ENCODE peak calls at places on chromosomes 5 and 9, in five cellular contexts. One of them, this sample, is unnamed.

GRCh38 chr9:91515074-91515687 is 91.5 kb upstream of the NFIL3 start:
- DNase-seq in CD8-positive, alpha-beta T cell: no peak
- DNase-seq in colonic mucosa: no peak
- DNase-seq in B cell: no peak
- DNase-seq in tibial nerve: no peak
- DNase-seq in this sample: no peak

GRCh38 chr9:117535439-117535838 is 120.6 kb upstream of the ASTN2 start:
- DNase-seq in B cell: no peak
- DNase-seq in tibial nerve: no peak
- DNase-seq in colonic mucosa: no peak
- DNase-seq in CD8-positive, alpha-beta T cell: no peak
- DNase-seq in this sample: no peak

GRCh38 chr5:160493806-160494317 is 72.2 kb downstream of the PTTG1 start:
- DNase-seq in tibial nerve: no peak
- DNase-seq in B cell: no peak
- DNase-seq in colonic mucosa: no peak
- DNase-seq in CD8-positive, alpha-beta T cell: no peak
- DNase-seq in this sample: no peak

GRCh38 chr9:15354713-15355112 is 47.7 kb upstream of the TTC39B start:
- DNase-seq in B cell: no peak
- DNase-seq in colonic mucosa: no peak
- DNase-seq in CD8-positive, alpha-beta T cell: no peak
- DNase-seq in tibial nerve: no peak
- DNase-seq in this sample: no peak

GRCh38 chr9:125240649-125240999 is 519 bp downstream of the HSPA5 start:
- DNase-seq in B cell: no peak
- DNase-seq in CD8-positive, alpha-beta T cell: no peak
- DNase-seq in colonic mucosa: peak; percentile 49
- DNase-seq in tibial nerve: peak; percentile 19
- DNase-seq in this sample: no peak

GRCh38 chr5:2746642-2747041 is 4.8 kb downstream of the IRX2 start:
- DNase-seq in tibial nerve: no peak
- DNase-seq in CD8-positive, alpha-beta T cell: no peak
- DNase-seq in B cell: no peak
- DNase-seq in colonic mucosa: no peak
- DNase-seq in this sample: no peak

GRCh38 chr5:98296426-98296825 is 477.0 kb upstream of the RGMB start:
- DNase-seq in colonic mucosa: no peak
- DNase-seq in B cell: no peak
- DNase-seq in tibial nerve: no peak
- DNase-seq in CD8-positive, alpha-beta T cell: no peak
- DNase-seq in this sample: no peak

GRCh38 chr9:128733256-128733655 is 9.3 kb upstream of the ZDHHC12 start:
- DNase-seq in colonic mucosa: peak; percentile 78
- DNase-seq in B cell: no peak
- DNase-seq in tibial nerve: peak; percentile 34
- DNase-seq in CD8-positive, alpha-beta T cell: no peak
- DNase-seq in this sample: peak; percentile 67

GRCh38 chr5:147935032-147935431 is 28.7 kb upstream of the C5orf46 start:
- DNase-seq in tibial nerve: no peak
- DNase-seq in B cell: no peak
- DNase-seq in CD8-positive, alpha-beta T cell: no peak
- DNase-seq in colonic mucosa: no peak
- DNase-seq in this sample: no peak

GRCh38 chr5:9726931-9727330 is 96.8 kb upstream of the TAS2R1 start:
- DNase-seq in tibial nerve: no peak
- DNase-seq in colonic mucosa: no peak
- DNase-seq in B cell: no peak
- DNase-seq in CD8-positive, alpha-beta T cell: no peak
- DNase-seq in this sample: no peak

GRCh38 chr9:135105211-135105745 is 17.8 kb downstream of the OLFM1 start:
- DNase-seq in tibial nerve: no peak
- DNase-seq in CD8-positive, alpha-beta T cell: no peak
- DNase-seq in B cell: no peak
- DNase-seq in colonic mucosa: no peak
- DNase-seq in this sample: peak; percentile 78

GRCh38 chr5:127673401-127673800 is 24.5 kb downstream of the CTXN3 start:
- DNase-seq in CD8-positive, alpha-beta T cell: no peak
- DNase-seq in B cell: no peak
- DNase-seq in colonic mucosa: no peak
- DNase-seq in tibial nerve: no peak
- DNase-seq in this sample: no peak

GRCh38 chr9:77899679-77900354 is 131.8 kb downstream of the GNAQ start:
- DNase-seq in colonic mucosa: no peak
- DNase-seq in CD8-positive, alpha-beta T cell: no peak
- DNase-seq in tibial nerve: no peak
- DNase-seq in B cell: no peak
- DNase-seq in this sample: no peak

GRCh38 chr5:107887587-107887986 is 216.8 kb upstream of the EFNA5 start:
- DNase-seq in B cell: no peak
- DNase-seq in colonic mucosa: peak; percentile 28
- DNase-seq in CD8-positive, alpha-beta T cell: no peak
- DNase-seq in tibial nerve: no peak
- DNase-seq in this sample: no peak

GRCh38 chr9:108039012-108039411 is 549.4 kb upstream of the KLF4 start:
- DNase-seq in CD8-positive, alpha-beta T cell: no peak
- DNase-seq in tibial nerve: no peak
- DNase-seq in colonic mucosa: no peak
- DNase-seq in B cell: no peak
- DNase-seq in this sample: no peak

GRCh38 chr5:36305571-36306326 is 4.0 kb upstream of the RANBP3L start:
- DNase-seq in colonic mucosa: peak; percentile 24
- DNase-seq in tibial nerve: no peak
- DNase-seq in CD8-positive, alpha-beta T cell: no peak
- DNase-seq in B cell: no peak
- DNase-seq in this sample: no peak

GRCh38 chr5:78003914-78004313 is 227.8 kb upstream of the TBCA start:
- DNase-seq in tibial nerve: no peak
- DNase-seq in CD8-positive, alpha-beta T cell: no peak
- DNase-seq in colonic mucosa: no peak
- DNase-seq in B cell: no peak
- DNase-seq in this sample: no peak

GRCh38 chr9:109182940-109183798 is 16.1 kb upstream of the FRRS1L start:
- DNase-seq in B cell: no peak
- DNase-seq in tibial nerve: no peak
- DNase-seq in colonic mucosa: peak; percentile 54
- DNase-seq in CD8-positive, alpha-beta T cell: no peak
- DNase-seq in this sample: no peak

GRCh38 chr9:78857371-78858225 is 560.7 kb downstream of the PSAT1 start:
- DNase-seq in colonic mucosa: no peak
- DNase-seq in B cell: no peak
- DNase-seq in CD8-positive, alpha-beta T cell: no peak
- DNase-seq in tibial nerve: no peak
- DNase-seq in this sample: no peak

GRCh38 chr5:146441896-146442295 is 5.2 kb upstream of the TCERG1 start:
- DNase-seq in colonic mucosa: no peak
- DNase-seq in CD8-positive, alpha-beta T cell: no peak
- DNase-seq in tibial nerve: no peak
- DNase-seq in B cell: no peak
- DNase-seq in this sample: no peak

GRCh38 chr9:114743446-114743845 is 61.5 kb upstream of the TEX48 start:
- DNase-seq in B cell: no peak
- DNase-seq in CD8-positive, alpha-beta T cell: no peak
- DNase-seq in tibial nerve: no peak
- DNase-seq in colonic mucosa: no peak
- DNase-seq in this sample: no peak

GRCh38 chr9:82334286-82334685 is 345.7 kb downstream of the SPATA31D1 start:
- DNase-seq in CD8-positive, alpha-beta T cell: no peak
- DNase-seq in colonic mucosa: no peak
- DNase-seq in tibial nerve: no peak
- DNase-seq in B cell: no peak
- DNase-seq in this sample: no peak

GRCh38 chr9:34437006-34437925 is 21.1 kb downstream of the FAM219A start:
- DNase-seq in colonic mucosa: peak; percentile 65
- DNase-seq in tibial nerve: peak; percentile 26
- DNase-seq in CD8-positive, alpha-beta T cell: peak; percentile 56
- DNase-seq in B cell: peak; percentile 69
- DNase-seq in this sample: peak; percentile 58

GRCh38 chr5:43601454-43602260 is 1.3 kb upstream of the NNT start:
- DNase-seq in B cell: no peak
- DNase-seq in CD8-positive, alpha-beta T cell: no peak
- DNase-seq in tibial nerve: no peak
- DNase-seq in colonic mucosa: no peak
- DNase-seq in this sample: no peak

GRCh38 chr5:139767960-139768359 is 27.6 kb upstream of the PSD2 start:
- DNase-seq in B cell: no peak
- DNase-seq in colonic mucosa: no peak
- DNase-seq in tibial nerve: no peak
- DNase-seq in CD8-positive, alpha-beta T cell: peak; percentile 18
- DNase-seq in this sample: no peak
- TF ChIP-seq CTCF in B cell: no peak
- TF ChIP-seq CTCF in colonic mucosa: no peak
- TF ChIP-seq CTCF in tibial nerve: no peak
- TF ChIP-seq CTCF in CD8-positive, alpha-beta T cell: no peak
- TF ChIP-seq CTCF in this sample: no peak

GRCh38 chr9:113530942-113531341 is 67.4 kb downstream of the RGS3 start:
- DNase-seq in B cell: no peak
- DNase-seq in tibial nerve: no peak
- DNase-seq in CD8-positive, alpha-beta T cell: no peak
- DNase-seq in colonic mucosa: no peak
- DNase-seq in this sample: no peak

GRCh38 chr9:113532809-113533190 is 69.3 kb downstream of the RGS3 start:
- DNase-seq in colonic mucosa: no peak
- DNase-seq in CD8-positive, alpha-beta T cell: no peak
- DNase-seq in B cell: no peak
- DNase-seq in tibial nerve: no peak
- DNase-seq in this sample: no peak

GRCh38 chr9:113530022-113530635 is 66.6 kb downstream of the RGS3 start:
- DNase-seq in tibial nerve: no peak
- DNase-seq in colonic mucosa: no peak
- DNase-seq in CD8-positive, alpha-beta T cell: no peak
- DNase-seq in B cell: no peak
- DNase-seq in this sample: no peak

GRCh38 chr9:113533335-113534225 is 70.1 kb downstream of the RGS3 start:
- DNase-seq in tibial nerve: no peak
- DNase-seq in B cell: no peak
- DNase-seq in colonic mucosa: no peak
- DNase-seq in CD8-positive, alpha-beta T cell: no peak
- DNase-seq in this sample: no peak

DNA sequence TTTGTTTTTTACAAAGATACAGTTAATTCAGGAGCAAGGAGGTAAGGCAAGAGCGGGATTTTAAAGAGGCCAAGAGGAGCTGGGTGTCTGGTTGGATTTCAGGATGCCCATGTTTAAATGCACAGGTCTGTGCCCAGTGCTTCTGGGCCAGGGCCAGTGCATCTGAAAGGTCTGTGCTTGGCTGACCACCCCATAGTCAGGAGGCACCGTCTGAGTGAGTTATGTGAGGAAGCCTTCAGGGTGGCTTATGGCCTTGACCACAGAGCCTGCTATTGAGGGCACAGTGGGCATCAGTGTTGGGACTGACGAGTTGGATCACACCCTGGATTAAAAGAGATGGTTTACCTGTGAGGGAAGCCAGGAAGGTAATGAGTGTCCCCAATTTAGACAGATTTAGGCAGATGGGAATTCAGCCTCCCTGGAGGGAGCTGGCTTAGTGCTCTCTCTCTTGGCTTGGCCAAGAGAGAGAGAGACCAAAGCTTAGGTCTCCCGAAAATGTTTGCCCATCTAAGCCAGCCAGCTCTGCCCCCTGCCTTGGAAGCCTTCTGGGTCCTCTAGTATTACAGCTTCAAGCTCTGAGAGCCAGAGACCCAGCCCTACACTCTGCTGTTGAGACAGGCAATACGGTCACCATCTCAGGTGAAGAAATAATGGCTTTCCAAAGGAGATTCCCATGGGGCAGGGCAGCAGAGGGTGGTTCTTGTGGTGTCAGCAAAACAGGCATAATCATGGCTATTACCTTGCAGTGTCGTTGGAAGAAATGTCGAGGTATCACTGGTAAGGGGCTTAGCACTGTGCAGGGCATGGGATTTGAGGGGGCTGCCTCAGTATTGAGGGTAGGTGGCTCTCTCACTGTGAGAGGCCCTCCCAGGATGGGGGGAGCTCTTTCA is 68.6 kb downstream of the RGS3 start:
- DNase-seq in colonic mucosa: no peak
- DNase-seq in B cell: no peak
- DNase-seq in tibial nerve: no peak
- DNase-seq in CD8-positive, alpha-beta T cell: no peak
- DNase-seq in this sample: no peak
- TF ChIP-seq CTCF in colonic mucosa: no peak
- TF ChIP-seq CTCF in B cell: no peak
- TF ChIP-seq CTCF in tibial nerve: no peak
- TF ChIP-seq CTCF in CD8-positive, alpha-beta T cell: no peak
- TF ChIP-seq CTCF in this sample: no peak

GRCh38 chr9:12882430-12882829 is 107.6 kb downstream of the LURAP1L start:
- DNase-seq in colonic mucosa: no peak
- DNase-seq in tibial nerve: no peak
- DNase-seq in CD8-positive, alpha-beta T cell: no peak
- DNase-seq in B cell: no peak
- DNase-seq in this sample: no peak

GRCh38 chr9:12889402-12890106 is 114.7 kb downstream of the LURAP1L start:
- DNase-seq in CD8-positive, alpha-beta T cell: no peak
- DNase-seq in tibial nerve: no peak
- DNase-seq in B cell: no peak
- DNase-seq in colonic mucosa: no peak
- DNase-seq in this sample: no peak

GRCh38 chr9:12880406-12881016 is 105.7 kb downstream of the LURAP1L start:
- DNase-seq in CD8-positive, alpha-beta T cell: no peak
- DNase-seq in colonic mucosa: no peak
- DNase-seq in B cell: no peak
- DNase-seq in tibial nerve: no peak
- DNase-seq in this sample: no peak

GRCh38 chr9:12884736-12885395 is 110.0 kb downstream of the LURAP1L start:
- DNase-seq in tibial nerve: no peak
- DNase-seq in colonic mucosa: no peak
- DNase-seq in CD8-positive, alpha-beta T cell: no peak
- DNase-seq in B cell: no peak
- DNase-seq in this sample: no peak
- TF ChIP-seq CTCF in tibial nerve: peak; percentile 33
- TF ChIP-seq CTCF in colonic mucosa: peak; percentile 50
- TF ChIP-seq CTCF in CD8-positive, alpha-beta T cell: no peak
- TF ChIP-seq CTCF in B cell: no peak
- TF ChIP-seq CTCF in this sample: peak; percentile 57

DNA sequence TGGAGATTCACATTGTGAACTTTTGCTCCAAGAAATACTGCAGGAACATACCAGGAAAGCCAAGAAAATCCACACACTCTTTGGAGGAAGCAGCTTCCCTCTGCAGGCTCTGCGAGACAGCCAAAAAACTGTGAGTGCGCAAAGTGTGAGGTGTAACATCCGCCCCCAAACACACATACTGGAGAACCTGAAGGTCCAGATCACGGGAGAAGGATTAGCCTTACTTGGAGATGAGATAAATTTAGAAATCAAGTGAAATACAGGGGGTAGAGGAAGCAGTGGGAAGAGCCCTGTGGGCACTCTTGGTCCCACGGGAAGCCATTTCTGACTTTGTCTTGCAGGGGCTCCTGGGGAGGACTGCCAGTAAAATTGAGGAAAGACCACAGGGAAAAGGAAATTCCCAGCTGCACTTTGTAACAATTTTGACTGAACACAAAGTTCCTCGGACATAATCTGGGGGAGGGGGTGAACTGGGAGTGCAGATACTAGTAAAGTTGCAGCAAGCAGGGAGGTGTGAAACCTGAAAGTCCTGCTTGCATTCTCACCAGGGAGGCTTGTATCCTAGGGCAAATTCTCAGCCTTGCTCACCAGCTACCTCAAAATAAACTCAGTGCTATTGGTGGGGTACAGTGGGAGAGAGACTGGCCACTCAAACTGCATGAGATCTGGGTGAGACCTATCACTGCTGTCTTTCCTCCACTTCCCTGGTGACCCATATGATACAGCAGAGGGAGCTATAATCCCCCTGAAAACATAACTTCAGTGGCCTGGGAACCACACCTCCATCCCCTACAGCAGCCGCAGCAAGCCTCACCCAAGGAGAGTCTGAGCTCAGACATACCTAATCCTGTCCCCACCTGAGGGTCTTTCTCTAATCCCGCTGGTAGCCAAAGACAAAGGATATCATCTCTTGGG is 109.1 kb downstream of the ALDH1A1 start:
- DNase-seq in colonic mucosa: no peak
- DNase-seq in B cell: no peak
- DNase-seq in CD8-positive, alpha-beta T cell: no peak
- DNase-seq in tibial nerve: no peak
- DNase-seq in this sample: no peak
- TF ChIP-seq CTCF in colonic mucosa: no peak
- TF ChIP-seq CTCF in B cell: no peak
- TF ChIP-seq CTCF in CD8-positive, alpha-beta T cell: no peak
- TF ChIP-seq CTCF in tibial nerve: no peak
- TF ChIP-seq CTCF in this sample: no peak

This sample was measured in D721Med.